ENCODE peak calls at places on chromosomes 6 and 20, in seven cellular contexts. G is fibroblast of pulmonary artery, E is GM13976, X is type B pancreatic cell, D is ovary, K is heart right ventricle, B is spleen. R is an unnamed sample.

GRCh38 chr20:5061209-5061608 is 58.5 kb downstream of the PCNA start:
- DNase-seq in G (no peak), E (no peak), X (no peak), D (no peak), K (no peak), B (no peak), R (peak; percentile 91)

GRCh38 chr6:126529605-126530004 is 189.7 kb downstream of the CENPW start:
- DNase-seq in G (no peak), E (no peak), X (no peak), D (no peak), K (no peak), B (no peak), R (no peak)

GRCh38 chr6:138509371-138509770 is 10.1 kb upstream of the NHSL1 start:
- DNase-seq in G (peak; percentile 68), E (peak; percentile 32), X (no peak), D (no peak), K (peak; percentile 53), B (no peak), R (peak; percentile 71)

GRCh38 chr20:45039470-45039811 is 61.5 kb downstream of the KCNS1 start:
- DNase-seq in G (peak; percentile 53), E (no peak), X (no peak), D (no peak), K (no peak), B (no peak), R (no peak)

GRCh38 chr6:120198033-120198432 is 848.5 kb upstream of the MAN1A1 start:
- DNase-seq in G (peak; percentile 95), E (no peak), X (no peak), D (no peak), K (no peak), B (no peak), R (peak; percentile 39)

GRCh38 chr20:1856419-1856818 is 38.8 kb upstream of the SIRPA start:
- DNase-seq in G (no peak), E (no peak), X (no peak), D (no peak), K (no peak), B (no peak), R (no peak)

GRCh38 chr6:41937881-41938574 is 3.6 kb downstream of the CCND3 start:
- DNase-seq in G (peak; percentile 86), E (no peak), X (no peak), D (no peak), K (peak; percentile 40), B (no peak), R (no peak)

GRCh38 chr6:195861-196360 is 96.4 kb upstream of the DUSP22 start:
- DNase-seq in G (peak; percentile 55), E (no peak), X (no peak), D (peak; percentile 40), K (peak; percentile 57), B (no peak), R (no peak)

GRCh38 chr6:169746556-169746955 is 4.8 kb downstream of the DYNLT2 start:
- DNase-seq in G (no peak), E (no peak), X (no peak), D (no peak), K (no peak), B (no peak), R (no peak)

GRCh38 chr6:47093169-47093568 is 51.0 kb upstream of the ADGRF1 start:
- DNase-seq in G (no peak), E (no peak), X (no peak), D (no peak), K (no peak), B (no peak), R (no peak)

GRCh38 chr20:37323985-37324384 is 22.0 kb upstream of the SRC start:
- DNase-seq in G (peak; percentile 72), E (no peak), X (no peak), D (no peak), K (no peak), B (no peak), R (no peak)

GRCh38 chr6:44040786-44041185 is 86.5 kb downstream of the MRPL14 start:
- DNase-seq in G (no peak), E (no peak), X (no peak), D (no peak), K (no peak), B (peak; percentile 24), R (no peak)

GRCh38 chr20:46939031-46939430 is 44.4 kb downstream of the EYA2 start:
- DNase-seq in G (peak; percentile 14), E (no peak), X (no peak), D (no peak), K (no peak), B (no peak), R (peak; percentile 13)

GRCh38 chr6:12014027-12014872 is 2.1 kb downstream of the HIVEP1 start:
- DNase-seq in G (peak; percentile 76), E (no peak), X (no peak), D (no peak), K (no peak), B (no peak), R (peak; percentile 58)

GRCh38 chr6:32432050-32432450 is 7.6 kb upstream of the HLA-DRA start:
- DNase-seq in G (peak; percentile 55), E (no peak), X (no peak), D (no peak), K (no peak), B (no peak), R (peak; percentile 35)

GRCh38 chr6:72886170-72886569 is 264.3 kb downstream of the KCNQ5 start:
- DNase-seq in G (no peak), E (no peak), X (no peak), D (no peak), K (no peak), B (no peak), R (no peak)

GRCh38 chr20:14777571-14777970 is 440.2 kb upstream of the FLRT3 start:
- DNase-seq in G (no peak), E (no peak), X (no peak), D (no peak), K (no peak), B (no peak), R (no peak)

GRCh38 chr6:24648276-24648675 is 2.3 kb upstream of the KIAA0319 start:
- DNase-seq in G (no peak), E (no peak), X (no peak), D (no peak), K (no peak), B (no peak), R (no peak)

GRCh38 chr6:109998159-109998785 is 20.2 kb downstream of the GPR6 start:
- DNase-seq in G (peak; percentile 17), E (no peak), X (no peak), D (no peak), K (no peak), B (no peak), R (no peak)

GRCh38 chr20:18058661-18059467 is 1.1 kb upstream of the OVOL2 start:
- DNase-seq in G (no peak), E (peak; percentile 44), X (no peak), D (no peak), K (no peak), B (no peak), R (peak; percentile 18)
- TF ChIP-seq CTCF in G (no peak), E (no peak), X (peak; percentile 18), D (no peak), K (no peak), B (no peak), R (no peak)

GRCh38 chr6:107180114-107180513 is 64.8 kb upstream of the BEND3 start:
- DNase-seq in G (no peak), E (no peak), X (no peak), D (no peak), K (no peak), B (no peak), R (no peak)

GRCh38 chr6:107173779-107174178 is 58.5 kb upstream of the BEND3 start:
- DNase-seq in G (peak; percentile 13), E (no peak), X (no peak), D (no peak), K (no peak), B (no peak), R (peak; percentile 3)

DNA sequence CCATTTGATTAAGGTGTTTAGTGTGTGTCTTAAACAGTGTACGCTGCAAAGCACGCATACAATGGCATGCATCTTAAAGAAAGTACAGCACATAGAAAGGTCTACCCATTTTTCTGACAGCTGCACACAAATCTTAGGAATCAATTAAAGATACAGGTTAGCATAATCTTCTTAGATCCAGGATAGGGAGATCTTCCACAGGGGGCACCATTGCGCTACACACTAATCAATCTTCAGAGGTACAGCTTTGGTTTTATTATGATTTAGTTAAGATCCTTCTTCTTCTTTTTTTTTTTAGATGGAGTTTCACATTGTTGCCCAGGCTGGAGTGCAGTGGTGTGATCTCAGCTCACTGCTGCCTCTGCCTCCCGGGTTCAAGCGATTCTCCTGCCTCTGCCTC is 63.7 kb upstream of the BEND3 start:
- DNase-seq in G (peak; percentile 43), E (no peak), X (no peak), D (no peak), K (no peak), B (no peak), R (peak; percentile 53)
- TF ChIP-seq CTCF in G (peak; percentile 35), E (no peak), X (peak; percentile 56), D (no peak), K (peak; percentile 20), B (no peak), R (peak; percentile 34)

GRCh38 chr6:82365011-82365751 is 1.6 kb downstream of the TPBG start:
- DNase-seq in G (peak; percentile 35), E (peak; percentile 46), X (peak; percentile 75), D (peak; percentile 17), K (no peak), B (peak; percentile 74), R (peak; percentile 76)
- TF ChIP-seq CTCF in G (peak; percentile 4), E (no peak), X (peak; percentile 62), D (no peak), K (no peak), B (no peak), R (peak; percentile 22)

GRCh38 chr20:61588356-61589054 is 336.4 kb downstream of the CDH4 start:
- DNase-seq in G (no peak), E (no peak), X (no peak), D (no peak), K (no peak), B (no peak), R (no peak)
- TF ChIP-seq CTCF in G (no peak), E (no peak), X (no peak), D (no peak), K (no peak), B (no peak), R (no peak)

DNA sequence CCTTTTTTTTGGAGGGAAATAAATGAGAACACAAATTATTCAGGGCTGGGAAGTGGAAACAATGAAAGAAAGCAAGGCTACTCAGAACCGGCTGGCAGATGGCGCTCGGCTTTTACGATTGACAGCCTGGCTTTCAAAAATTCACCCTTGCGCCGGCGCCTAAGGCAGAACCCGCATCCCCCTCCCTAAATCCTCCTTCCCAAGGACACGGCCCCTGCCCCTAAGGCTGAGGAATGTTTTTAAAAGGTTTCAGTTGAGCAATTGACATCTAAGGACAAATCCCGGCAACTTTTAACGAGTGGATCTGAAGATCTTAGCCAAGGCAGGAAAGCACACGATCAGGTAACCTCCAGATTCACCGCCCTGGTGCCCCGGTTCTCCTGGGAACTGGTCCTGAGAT is 16.3 kb downstream of the GNAS start:
- DNase-seq in G (no peak), E (no peak), X (no peak), D (peak; percentile 47), K (no peak), B (no peak), R (no peak)
- TF ChIP-seq CTCF in G (peak; percentile 11), E (peak; percentile 10), X (peak; percentile 66), D (no peak), K (peak; percentile 29), B (no peak), R (no peak)

DNA sequence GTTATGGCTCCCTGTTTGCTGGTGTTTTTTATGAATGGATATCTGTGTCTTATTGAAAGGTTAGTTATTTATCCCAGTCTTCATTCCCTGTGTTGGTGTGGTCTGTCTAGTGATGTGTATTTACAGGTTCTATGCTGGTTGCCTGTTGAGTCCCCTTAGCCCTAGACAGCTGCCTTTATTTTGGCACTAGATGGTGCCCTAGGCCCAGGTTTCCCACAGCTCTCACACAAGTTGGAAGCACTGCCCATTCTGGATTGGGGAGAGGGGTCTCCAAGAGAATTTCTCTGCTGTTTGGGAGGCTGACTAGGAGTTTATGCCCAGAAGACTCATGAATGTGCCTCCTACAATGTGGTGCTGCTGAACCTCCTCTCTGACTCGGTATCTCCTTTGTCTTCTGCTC is 12.4 kb downstream of the GRM1 start:
- DNase-seq in G (peak; percentile 56), E (no peak), X (no peak), D (no peak), K (no peak), B (no peak), R (peak; percentile 66)
- TF ChIP-seq CTCF in G (peak; percentile 60), E (no peak), X (peak; percentile 65), D (no peak), K (peak; percentile 34), B (no peak), R (peak; percentile 51)